ENCODE peak calls at places on chromosomes 1 and 21, in ten cellular contexts. One of them, this sample, is unnamed.

GRCh38 chr1:160748182-160748876 is 9.3 kb downstream of the SLAMF7 start:
- DNase-seq in lower leg skin: no peak
- DNase-seq in HCT116: no peak
- DNase-seq in RWPE1: peak; percentile 24
- DNase-seq in lower lobe of right lung: no peak
- DNase-seq in choroid plexus epithelial cell: peak; percentile 32
- DNase-seq in left ventricle myocardium inferior: no peak
- DNase-seq in BE2C: no peak
- DNase-seq in Calu3: no peak
- DNase-seq in IMR-90: no peak
- DNase-seq in this sample: no peak

GRCh38 chr1:5881526-5882222 is 110.6 kb downstream of the NPHP4 start:
- DNase-seq in BE2C: no peak
- DNase-seq in HCT116: no peak
- DNase-seq in IMR-90: no peak
- DNase-seq in lower leg skin: no peak
- DNase-seq in left ventricle myocardium inferior: no peak
- DNase-seq in lower lobe of right lung: peak; percentile 36
- DNase-seq in Calu3: no peak
- DNase-seq in RWPE1: no peak
- DNase-seq in choroid plexus epithelial cell: no peak
- DNase-seq in this sample: no peak

GRCh38 chr21:45950740-45951515 is 30.6 kb upstream of the COL6A1 start:
- DNase-seq in IMR-90: peak; percentile 48
- DNase-seq in Calu3: peak; percentile 12
- DNase-seq in left ventricle myocardium inferior: peak; percentile 61
- DNase-seq in lower lobe of right lung: no peak
- DNase-seq in RWPE1: peak; percentile 45
- DNase-seq in HCT116: peak; percentile 12
- DNase-seq in BE2C: peak; percentile 8
- DNase-seq in lower leg skin: no peak
- DNase-seq in choroid plexus epithelial cell: peak; percentile 42
- DNase-seq in this sample: no peak

GRCh38 chr1:170296211-170296610 is 150.5 kb downstream of the NTMT2 start:
- DNase-seq in Calu3: no peak
- DNase-seq in BE2C: no peak
- DNase-seq in HCT116: no peak
- DNase-seq in left ventricle myocardium inferior: no peak
- DNase-seq in lower lobe of right lung: no peak
- DNase-seq in choroid plexus epithelial cell: no peak
- DNase-seq in lower leg skin: no peak
- DNase-seq in RWPE1: no peak
- DNase-seq in IMR-90: no peak
- DNase-seq in this sample: no peak

GRCh38 chr1:79811173-79811572 is 804.6 kb upstream of the ADGRL4 start:
- DNase-seq in lower lobe of right lung: no peak
- DNase-seq in IMR-90: peak; percentile 88
- DNase-seq in HCT116: no peak
- DNase-seq in RWPE1: peak; percentile 20
- DNase-seq in choroid plexus epithelial cell: peak; percentile 55
- DNase-seq in left ventricle myocardium inferior: no peak
- DNase-seq in Calu3: no peak
- DNase-seq in BE2C: no peak
- DNase-seq in lower leg skin: no peak
- DNase-seq in this sample: no peak

GRCh38 chr1:46810596-46810995 is 11.8 kb downstream of the CYP4B1 start:
- DNase-seq in IMR-90: no peak
- DNase-seq in Calu3: no peak
- DNase-seq in lower leg skin: no peak
- DNase-seq in BE2C: no peak
- DNase-seq in lower lobe of right lung: no peak
- DNase-seq in RWPE1: no peak
- DNase-seq in HCT116: no peak
- DNase-seq in choroid plexus epithelial cell: no peak
- DNase-seq in left ventricle myocardium inferior: no peak
- DNase-seq in this sample: no peak

GRCh38 chr1:206001476-206001888 is 1.7 kb downstream of the RAB7B start:
- DNase-seq in IMR-90: peak; percentile 97
- DNase-seq in choroid plexus epithelial cell: peak; percentile 94
- DNase-seq in Calu3: peak; percentile 48
- DNase-seq in BE2C: no peak
- DNase-seq in lower lobe of right lung: no peak
- DNase-seq in left ventricle myocardium inferior: no peak
- DNase-seq in RWPE1: peak; percentile 99
- DNase-seq in lower leg skin: peak; percentile 71
- DNase-seq in HCT116: peak; percentile 73
- DNase-seq in this sample: no peak

GRCh38 chr1:150281221-150281757 is 1.1 kb upstream of the CIART start:
- DNase-seq in Calu3: peak; percentile 85
- DNase-seq in HCT116: no peak
- DNase-seq in left ventricle myocardium inferior: peak; percentile 79
- DNase-seq in BE2C: peak; percentile 70
- DNase-seq in IMR-90: peak; percentile 70
- DNase-seq in lower lobe of right lung: peak; percentile 80
- DNase-seq in choroid plexus epithelial cell: peak; percentile 80
- DNase-seq in RWPE1: peak; percentile 56
- DNase-seq in lower leg skin: peak; percentile 58
- DNase-seq in this sample: peak; percentile 63

GRCh38 chr1:178091986-178092745 is 1.7 kb upstream of the RASAL2 start:
- DNase-seq in lower lobe of right lung: no peak
- DNase-seq in IMR-90: peak; percentile 66
- DNase-seq in choroid plexus epithelial cell: peak; percentile 63
- DNase-seq in lower leg skin: no peak
- DNase-seq in Calu3: no peak
- DNase-seq in left ventricle myocardium inferior: no peak
- DNase-seq in BE2C: no peak
- DNase-seq in HCT116: no peak
- DNase-seq in RWPE1: no peak
- DNase-seq in this sample: no peak

GRCh38 chr1:228210076-228210651 is 2.3 kb downstream of the OBSCN start:
- DNase-seq in left ventricle myocardium inferior: peak; percentile 60
- DNase-seq in IMR-90: no peak
- DNase-seq in choroid plexus epithelial cell: no peak
- DNase-seq in lower lobe of right lung: no peak
- DNase-seq in BE2C: no peak
- DNase-seq in Calu3: no peak
- DNase-seq in lower leg skin: no peak
- DNase-seq in HCT116: peak; percentile 40
- DNase-seq in RWPE1: peak; percentile 70
- DNase-seq in this sample: no peak

GRCh38 chr1:12087797-12088314 is 24.8 kb downstream of the TNFRSF8 start:
- DNase-seq in lower leg skin: no peak
- DNase-seq in RWPE1: no peak
- DNase-seq in choroid plexus epithelial cell: peak; percentile 9
- DNase-seq in lower lobe of right lung: peak; percentile 20
- DNase-seq in HCT116: no peak
- DNase-seq in Calu3: no peak
- DNase-seq in IMR-90: no peak
- DNase-seq in left ventricle myocardium inferior: no peak
- DNase-seq in BE2C: no peak
- DNase-seq in this sample: no peak

GRCh38 chr1:176789571-176790090 is 326.7 kb downstream of the PAPPA2 start:
- DNase-seq in Calu3: no peak
- DNase-seq in BE2C: no peak
- DNase-seq in choroid plexus epithelial cell: peak; percentile 4
- DNase-seq in HCT116: no peak
- DNase-seq in IMR-90: no peak
- DNase-seq in lower lobe of right lung: no peak
- DNase-seq in RWPE1: no peak
- DNase-seq in left ventricle myocardium inferior: no peak
- DNase-seq in lower leg skin: no peak
- DNase-seq in this sample: no peak

GRCh38 chr21:33021667-33022066 is 4.1 kb upstream of the OLIG2 start:
- DNase-seq in choroid plexus epithelial cell: no peak
- DNase-seq in Calu3: no peak
- DNase-seq in HCT116: no peak
- DNase-seq in BE2C: no peak
- DNase-seq in lower lobe of right lung: no peak
- DNase-seq in left ventricle myocardium inferior: no peak
- DNase-seq in RWPE1: no peak
- DNase-seq in IMR-90: no peak
- DNase-seq in lower leg skin: no peak
- DNase-seq in this sample: no peak

DNA sequence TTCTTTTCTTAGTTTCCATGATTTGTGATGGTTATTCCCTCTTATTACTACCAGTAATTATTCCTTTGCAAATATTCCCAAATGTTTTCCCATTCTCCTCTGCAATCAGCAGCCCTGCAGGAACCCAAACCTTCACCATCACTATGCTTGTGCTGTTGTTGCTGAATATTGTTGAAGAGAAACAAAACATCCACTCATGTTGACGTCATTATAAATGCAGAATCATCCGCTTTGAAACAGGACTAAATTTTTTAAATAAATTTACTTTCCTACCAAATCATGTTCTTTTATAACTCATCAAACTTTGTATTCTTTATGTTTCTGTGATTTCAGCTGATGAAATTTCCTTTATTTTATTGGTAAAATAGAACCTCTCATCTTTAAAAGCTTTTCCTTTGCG is 787.0 kb upstream of the B3GALT2 start:
- DNase-seq in IMR-90: no peak
- DNase-seq in HCT116: no peak
- DNase-seq in Calu3: no peak
- DNase-seq in left ventricle myocardium inferior: no peak
- DNase-seq in choroid plexus epithelial cell: no peak
- DNase-seq in lower leg skin: no peak
- DNase-seq in RWPE1: no peak
- DNase-seq in BE2C: no peak
- DNase-seq in lower lobe of right lung: no peak
- DNase-seq in this sample: no peak
- TF ChIP-seq CTCF in IMR-90: no peak
- TF ChIP-seq CTCF in HCT116: no peak
- TF ChIP-seq CTCF in Calu3: no peak
- TF ChIP-seq CTCF in left ventricle myocardium inferior: no peak
- TF ChIP-seq CTCF in choroid plexus epithelial cell: no peak
- TF ChIP-seq CTCF in lower leg skin: no peak
- TF ChIP-seq CTCF in RWPE1: no peak
- TF ChIP-seq CTCF in BE2C: no peak
- TF ChIP-seq CTCF in lower lobe of right lung: no peak
- TF ChIP-seq CTCF in this sample: no peak

GRCh38 chr1:156540955-156541354 is 31.4 kb downstream of the IQGAP3 start:
- DNase-seq in left ventricle myocardium inferior: no peak
- DNase-seq in Calu3: no peak
- DNase-seq in HCT116: no peak
- DNase-seq in IMR-90: peak; percentile 20
- DNase-seq in RWPE1: no peak
- DNase-seq in BE2C: no peak
- DNase-seq in choroid plexus epithelial cell: no peak
- DNase-seq in lower leg skin: no peak
- DNase-seq in lower lobe of right lung: no peak
- DNase-seq in this sample: no peak
- TF ChIP-seq CTCF in left ventricle myocardium inferior: no peak
- TF ChIP-seq CTCF in Calu3: no peak
- TF ChIP-seq CTCF in HCT116: no peak
- TF ChIP-seq CTCF in IMR-90: no peak
- TF ChIP-seq CTCF in RWPE1: no peak
- TF ChIP-seq CTCF in BE2C: no peak
- TF ChIP-seq CTCF in choroid plexus epithelial cell: no peak
- TF ChIP-seq CTCF in lower leg skin: no peak
- TF ChIP-seq CTCF in lower lobe of right lung: no peak
- TF ChIP-seq CTCF in this sample: no peak

GRCh38 chr1:73009311-73009710 is 727.0 kb upstream of the NEGR1 start:
- DNase-seq in lower lobe of right lung: no peak
- DNase-seq in lower leg skin: no peak
- DNase-seq in IMR-90: no peak
- DNase-seq in Calu3: no peak
- DNase-seq in left ventricle myocardium inferior: no peak
- DNase-seq in RWPE1: no peak
- DNase-seq in HCT116: no peak
- DNase-seq in choroid plexus epithelial cell: no peak
- DNase-seq in BE2C: no peak
- DNase-seq in this sample: no peak
- TF ChIP-seq CTCF in lower lobe of right lung: no peak
- TF ChIP-seq CTCF in lower leg skin: no peak
- TF ChIP-seq CTCF in IMR-90: no peak
- TF ChIP-seq CTCF in Calu3: no peak
- TF ChIP-seq CTCF in left ventricle myocardium inferior: no peak
- TF ChIP-seq CTCF in RWPE1: no peak
- TF ChIP-seq CTCF in HCT116: no peak
- TF ChIP-seq CTCF in choroid plexus epithelial cell: no peak
- TF ChIP-seq CTCF in BE2C: no peak
- TF ChIP-seq CTCF in this sample: no peak

GRCh38 chr1:36652011-36652410 is 169.3 kb upstream of the CSF3R start:
- DNase-seq in Calu3: no peak
- DNase-seq in left ventricle myocardium inferior: no peak
- DNase-seq in BE2C: no peak
- DNase-seq in choroid plexus epithelial cell: no peak
- DNase-seq in lower lobe of right lung: no peak
- DNase-seq in IMR-90: no peak
- DNase-seq in HCT116: no peak
- DNase-seq in lower leg skin: no peak
- DNase-seq in RWPE1: no peak
- DNase-seq in this sample: no peak

GRCh38 chr1:36654586-36654985 is 171.9 kb upstream of the CSF3R start:
- DNase-seq in RWPE1: no peak
- DNase-seq in Calu3: no peak
- DNase-seq in lower leg skin: no peak
- DNase-seq in left ventricle myocardium inferior: no peak
- DNase-seq in choroid plexus epithelial cell: no peak
- DNase-seq in HCT116: no peak
- DNase-seq in lower lobe of right lung: no peak
- DNase-seq in IMR-90: no peak
- DNase-seq in BE2C: no peak
- DNase-seq in this sample: no peak

GRCh38 chr1:36656271-36656670 is 173.6 kb upstream of the CSF3R start:
- DNase-seq in HCT116: no peak
- DNase-seq in IMR-90: no peak
- DNase-seq in BE2C: no peak
- DNase-seq in lower lobe of right lung: no peak
- DNase-seq in RWPE1: no peak
- DNase-seq in choroid plexus epithelial cell: no peak
- DNase-seq in left ventricle myocardium inferior: no peak
- DNase-seq in Calu3: no peak
- DNase-seq in lower leg skin: no peak
- DNase-seq in this sample: no peak

GRCh38 chr1:36652586-36652985 is 169.9 kb upstream of the CSF3R start:
- DNase-seq in lower leg skin: no peak
- DNase-seq in choroid plexus epithelial cell: no peak
- DNase-seq in IMR-90: no peak
- DNase-seq in Calu3: no peak
- DNase-seq in HCT116: no peak
- DNase-seq in lower lobe of right lung: no peak
- DNase-seq in RWPE1: no peak
- DNase-seq in left ventricle myocardium inferior: no peak
- DNase-seq in BE2C: no peak
- DNase-seq in this sample: no peak

DNA sequence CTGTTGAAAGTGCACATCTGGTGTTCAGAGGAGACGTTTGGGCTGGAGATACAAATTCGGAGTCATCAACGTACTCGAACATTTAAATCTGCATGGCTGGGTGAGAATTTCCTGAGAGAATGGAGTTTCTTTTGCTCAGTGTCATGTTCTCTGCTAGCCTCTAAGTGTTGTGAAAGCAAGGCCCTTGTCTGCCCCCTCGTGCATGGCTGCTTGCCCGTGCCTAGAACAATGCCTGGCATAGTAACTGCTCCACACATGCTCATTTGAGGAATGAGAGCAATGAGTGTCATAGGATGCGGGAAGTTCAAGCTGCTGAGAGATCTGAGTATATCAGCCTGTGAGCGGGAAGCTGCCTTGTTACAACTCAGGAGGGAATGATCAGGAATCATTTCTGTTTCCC is 171.1 kb upstream of the CSF3R start:
- DNase-seq in left ventricle myocardium inferior: peak; percentile 58
- DNase-seq in IMR-90: peak; percentile 3
- DNase-seq in Calu3: no peak
- DNase-seq in lower lobe of right lung: no peak
- DNase-seq in BE2C: no peak
- DNase-seq in RWPE1: no peak
- DNase-seq in choroid plexus epithelial cell: peak; percentile 5
- DNase-seq in lower leg skin: no peak
- DNase-seq in HCT116: no peak
- DNase-seq in this sample: no peak
- TF ChIP-seq CTCF in left ventricle myocardium inferior: no peak
- TF ChIP-seq CTCF in IMR-90: no peak
- TF ChIP-seq CTCF in Calu3: no peak
- TF ChIP-seq CTCF in lower lobe of right lung: no peak
- TF ChIP-seq CTCF in BE2C: no peak
- TF ChIP-seq CTCF in RWPE1: no peak
- TF ChIP-seq CTCF in choroid plexus epithelial cell: no peak
- TF ChIP-seq CTCF in lower leg skin: no peak
- TF ChIP-seq CTCF in HCT116: no peak
- TF ChIP-seq CTCF in this sample: no peak

This sample was measured in nephron progenitor cell.